ENCODE peak calls at places on chromosomes 7 and 10, in nine cellular contexts. C, H, L, B, O, E, U, K and S are unnamed samples.

GRCh38 chr7:71132521-71133231 is 732 bp downstream of the GALNT17 start:
- DNase-seq in L (peak; percentile 14), H (peak; percentile 54), B (no peak), K (no peak), O (no peak), C (peak; percentile 2), U (no peak), E (no peak), S (no peak)

GRCh38 chr10:43623351-43623750 is 17.1 kb downstream of the ZNF485 start:
- DNase-seq in C (no peak), H (no peak), L (no peak), U (peak; percentile 42), O (peak; percentile 27), B (peak; percentile 50), K (no peak), E (no peak), S (peak; percentile 2)

GRCh38 chr7:44645696-44646095 is 39.3 kb downstream of the OGDH start:
- DNase-seq in K (no peak), O (no peak), H (no peak), B (no peak), C (no peak), L (no peak), E (no peak), U (no peak), S (no peak)

GRCh38 chr7:118590107-118590506 is 365.6 kb downstream of the ANKRD7 start:
- DNase-seq in O (no peak), L (no peak), K (peak; percentile 8), E (peak; percentile 7), B (peak; percentile 29), U (no peak), H (no peak), C (peak; percentile 13), S (no peak)

GRCh38 chr7:22632674-22633073 is 94.3 kb upstream of the IL6 start:
- DNase-seq in B (no peak), C (no peak), E (peak; percentile 42), O (no peak), H (no peak), K (no peak), U (no peak), L (peak; percentile 70), S (no peak)

GRCh38 chr7:154767194-154767593 is 235.7 kb downstream of the PAXIP1 start:
- DNase-seq in O (no peak), L (peak; percentile 71), B (no peak), C (no peak), U (no peak), H (no peak), E (no peak), K (no peak), S (no peak)

GRCh38 chr10:75108684-75109458 is 2.6 kb upstream of the SAMD8 start:
- DNase-seq in O (no peak), H (peak; percentile 39), K (peak; percentile 34), L (no peak), E (no peak), C (no peak), B (no peak), U (no peak), S (no peak)

GRCh38 chr7:44398953-44399574 is 73.7 kb upstream of the CAMK2B start:
- DNase-seq in U (no peak), L (no peak), H (no peak), K (no peak), O (peak; percentile 36), C (no peak), E (no peak), B (no peak), S (peak; percentile 81)

GRCh38 chr7:97064972-97065587 is 40.4 kb upstream of the DLX5 start:
- DNase-seq in C (peak; percentile 12), K (peak; percentile 9), L (peak; percentile 22), B (peak; percentile 52), H (no peak), E (peak; percentile 39), O (peak; percentile 13), U (peak; percentile 52), S (peak; percentile 28)

GRCh38 chr10:100670368-100670767 is 75.0 kb upstream of the PAX2 start:
- DNase-seq in B (no peak), U (no peak), O (no peak), L (no peak), K (no peak), E (no peak), C (no peak), H (no peak), S (no peak)

GRCh38 chr10:96325719-96326373 is 21.6 kb downstream of the DNTT start:
- DNase-seq in U (no peak), B (no peak), C (no peak), H (no peak), K (no peak), E (no peak), L (no peak), O (no peak), S (no peak)